ENCODE peak calls at places on chromosomes 6 and 20, in four cellular contexts. L is cardiac fibroblast, A is bronchial epithelial cell, O is GM12865. R is an unnamed sample.

GRCh38 chr6:41424370-41425058 is 89.1 kb downstream of the NCR2 start:
- DNase-seq in L (peak), A (peak), O (peak), R (peak)

GRCh38 chr6:21754891-21755290 is 161.3 kb downstream of the SOX4 start:
- DNase-seq in L (peak), A (peak), O (peak), R (no peak)

GRCh38 chr20:21435576-21435975 is 38.2 kb upstream of the NKX2-4 start:
- DNase-seq in L (no peak), A (no peak), O (no peak), R (no peak)

GRCh38 chr6:95856876-95857364 is 158.9 kb upstream of the FUT9 start:
- DNase-seq in L (no peak), A (no peak), O (no peak), R (no peak)

GRCh38 chr6:41504526-41505021 is 41.6 kb upstream of the FOXP4 start:
- DNase-seq in L (no peak), A (no peak), O (no peak), R (no peak)

GRCh38 chr20:21519136-21519584 is 5.3 kb upstream of the NKX2-2 start:
- DNase-seq in L (no peak), A (no peak), O (no peak), R (no peak)

GRCh38 chr20:6767536-6768227 is at the start of gene BMP2:
- DNase-seq in L (peak), A (no peak), O (peak), R (no peak)

GRCh38 chr20:53071833-53072232 is 99.7 kb downstream of the TSHZ2 start:
- DNase-seq in L (no peak), A (no peak), O (no peak), R (no peak)

GRCh38 chr20:49811825-49812462 is 684 bp upstream of the SLC9A8 start:
- DNase-seq in L (peak), A (peak), O (no peak), R (peak)

GRCh38 chr6:99614430-99615161 is 8.0 kb downstream of the PRDM13 start:
- DNase-seq in L (no peak), A (no peak), O (peak), R (no peak)

GRCh38 chr20:59255256-59255655 is 45.2 kb upstream of the EDN3 start:
- DNase-seq in L (no peak), A (no peak), O (no peak), R (no peak)

GRCh38 chr6:43436577-43437282 is 9.4 kb downstream of the ABCC10 start:
- DNase-seq in L (peak), A (peak), O (no peak), R (peak)

GRCh38 chr6:97023982-97024381 is 99.5 kb downstream of the KLHL32 start:
- DNase-seq in L (no peak), A (no peak), O (peak), R (no peak)

GRCh38 chr6:97021194-97021593 is 96.7 kb downstream of the KLHL32 start:
- DNase-seq in L (no peak), A (no peak), O (peak), R (no peak)

GRCh38 chr6:97025088-97025487 is 100.6 kb downstream of the KLHL32 start:
- DNase-seq in L (no peak), A (no peak), O (no peak), R (no peak)

DNA sequence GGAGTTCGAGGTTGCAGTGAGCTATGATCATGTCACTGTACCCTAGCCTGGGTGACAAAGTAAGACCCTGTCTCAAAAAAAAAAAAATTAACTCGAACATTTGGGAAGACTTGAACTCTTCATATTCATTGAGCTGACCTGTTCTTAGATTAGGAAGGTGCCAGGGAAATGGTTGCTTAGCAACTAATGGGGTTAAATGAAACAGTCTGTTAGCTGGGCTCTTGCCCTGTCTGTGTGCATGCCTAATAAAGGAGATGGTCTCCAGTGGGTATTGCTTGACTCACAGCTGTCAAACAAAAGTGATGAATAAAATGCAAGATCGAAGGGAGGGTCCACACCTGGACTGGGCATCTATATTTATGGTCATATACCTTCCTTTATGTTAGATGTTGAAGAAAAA is 101.8 kb downstream of the KLHL32 start:
- DNase-seq in L (no peak), A (no peak), O (no peak), R (no peak)
- H3K4me3 ChIP-seq in L (no peak), A (no peak), O (no peak), R (no peak)

DNA sequence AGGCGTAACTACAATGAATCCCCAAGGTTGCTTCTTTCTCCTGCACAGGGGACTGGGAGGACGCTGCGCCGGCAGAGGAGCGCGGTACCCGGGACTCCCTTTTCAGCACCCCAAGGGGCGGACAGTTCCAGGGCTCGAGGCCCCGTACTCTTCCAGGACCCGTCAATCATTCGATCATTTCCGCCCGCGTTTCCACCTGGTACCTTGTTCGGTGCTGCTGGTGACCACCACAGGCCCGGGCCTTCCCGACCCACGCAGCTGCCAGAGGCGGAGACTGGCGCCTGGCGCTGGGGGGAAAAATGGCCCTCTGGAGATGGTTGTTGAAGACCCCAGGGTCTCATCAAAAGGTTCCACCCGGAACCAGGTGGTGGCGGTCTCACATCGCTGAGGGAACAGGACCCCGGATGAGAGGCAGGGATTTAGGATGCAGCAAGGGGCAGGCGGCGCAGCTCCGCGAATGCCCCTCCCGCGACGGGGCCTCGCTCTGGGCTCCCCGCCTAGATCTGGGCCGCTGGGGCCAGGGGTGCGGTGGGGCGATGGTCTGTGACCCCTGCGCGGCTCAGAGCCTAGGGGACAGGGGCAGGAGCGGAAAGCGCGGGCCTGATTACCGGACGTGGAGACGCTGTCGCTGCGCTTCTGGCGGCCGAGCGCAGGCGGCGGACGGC is 744 bp downstream of the VSX1 start:
- DNase-seq in L (no peak), A (no peak), O (no peak), R (no peak)
- TF ChIP-seq CTCF in L (no peak), A (no peak), O (no peak), R (no peak)

DNA sequence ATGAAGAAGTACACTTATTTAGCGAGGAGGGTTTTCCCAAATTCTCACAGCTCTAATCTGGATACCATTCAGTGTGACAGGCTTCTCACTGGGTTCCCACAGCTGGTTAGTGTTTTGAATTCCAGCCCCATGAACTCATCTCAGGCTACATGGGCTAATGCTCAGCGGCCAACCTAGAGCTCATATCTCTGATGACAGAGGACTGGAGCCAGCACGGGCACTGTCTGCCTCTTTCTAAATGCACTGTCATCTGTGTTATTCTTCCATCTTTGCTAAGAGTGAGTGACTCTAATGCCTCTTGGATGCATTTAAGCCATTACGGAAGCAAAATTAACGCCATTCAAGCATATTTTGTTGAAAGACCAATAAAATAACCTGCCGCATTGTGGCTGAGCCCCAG is 308.9 kb upstream of the JAG1 start:
- DNase-seq in L (peak), A (peak), O (no peak), R (peak)
- H3K4me3 ChIP-seq in L (no peak), A (no peak), O (no peak), R (no peak)

DNA sequence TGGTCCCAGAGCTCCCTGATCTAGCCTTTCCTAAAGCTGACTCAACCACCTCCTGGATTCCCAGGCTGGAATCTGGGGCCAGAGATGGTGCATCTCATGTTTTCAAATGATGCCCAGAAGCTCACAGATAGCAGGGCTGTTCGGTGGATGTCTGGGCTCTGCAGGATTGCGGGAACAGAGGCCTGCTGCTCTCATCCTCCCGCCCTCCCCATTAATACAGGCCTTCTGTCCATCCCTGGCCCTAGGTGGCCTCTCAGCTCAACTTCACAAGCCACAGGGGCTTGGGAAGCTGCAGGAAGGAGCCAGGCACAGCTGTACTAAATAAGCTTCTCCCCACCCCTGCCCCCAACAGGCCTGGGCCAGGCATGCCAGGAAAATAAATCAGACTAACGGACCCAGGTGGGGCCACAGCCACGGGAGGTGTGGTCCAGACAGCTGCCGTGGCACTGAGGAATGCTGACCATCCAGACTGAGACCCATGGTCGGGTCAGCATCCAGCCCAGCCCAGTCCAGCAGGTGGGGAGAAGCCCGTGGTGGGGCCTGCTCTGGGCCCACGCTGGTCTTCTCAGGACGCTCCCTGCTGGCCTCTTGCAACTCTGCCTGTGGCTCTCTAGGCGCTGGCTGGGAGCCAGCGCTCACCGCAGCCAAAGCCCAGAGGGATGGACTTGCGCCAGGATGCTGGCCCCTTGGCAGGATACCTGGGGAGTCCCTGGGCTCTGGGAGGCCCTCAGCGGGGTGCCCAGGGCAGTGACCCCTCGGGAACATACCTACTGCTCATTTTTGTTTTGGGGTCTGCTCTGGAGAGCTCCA is 8.5 kb upstream of the YTHDF1 start:
- DNase-seq in L (peak), A (peak), O (no peak), R (no peak)
- TF ChIP-seq CTCF in L (peak), A (peak), O (no peak), R (no peak)